ENCODE peak calls at places on chromosomes 3 and 15, in nine cellular contexts. F is tibial artery, Q is GM12864, X is AG10803, W is ovary, O is HFFc6, T is AG09309, K is fibroblast of mammary gland, V is endodermal cell. Z is an unnamed sample.

GRCh38 chr3:142029791-142030190 is 119.6 kb downstream of the TFDP2 start:
- DNase-seq in F (no peak), O (no peak), W (no peak), V (no peak), T (no peak), X (no peak), K (no peak), Q (no peak), Z (no peak)

GRCh38 chr3:37255990-37256308 is 81.6 kb upstream of the LRRFIP2 start:
- DNase-seq in W (no peak), X (peak; percentile 66), T (no peak), Q (no peak), V (no peak), K (peak; percentile 52), O (no peak), F (no peak), Z (no peak)

GRCh38 chr3:101803152-101803782 is 24.3 kb downstream of the NXPE3 start:
- DNase-seq in O (peak; percentile 62), F (no peak), K (peak; percentile 82), T (peak; percentile 49), Q (peak; percentile 68), X (peak; percentile 78), W (no peak), V (no peak), Z (no peak)

GRCh38 chr3:185645596-185646381 is 59.7 kb downstream of the SENP2 start:
- DNase-seq in W (no peak), V (peak; percentile 79), K (peak; percentile 25), Q (no peak), F (no peak), O (no peak), T (no peak), X (no peak), Z (no peak)

GRCh38 chr3:185852562-185853135 is 27.8 kb upstream of the IGF2BP2 start:
- DNase-seq in X (peak; percentile 25), Q (no peak), F (no peak), V (no peak), O (no peak), K (peak; percentile 63), W (no peak), T (no peak), Z (no peak)

GRCh38 chr3:62128028-62128427 is 245.3 kb downstream of the FEZF2 start:
- DNase-seq in W (no peak), Q (no peak), F (peak; percentile 64), V (no peak), T (peak; percentile 18), O (no peak), K (peak; percentile 48), X (peak; percentile 65), Z (no peak)

GRCh38 chr15:80141916-80142598 is 10.7 kb upstream of the FAH start:
- DNase-seq in T (no peak), W (no peak), F (no peak), K (no peak), O (no peak), V (no peak), X (no peak), Q (no peak), Z (no peak)

GRCh38 chr3:38029400-38030125 is at the start of gene PLCD1:
- DNase-seq in T (no peak), O (peak; percentile 28), F (peak; percentile 91), K (peak; percentile 48), V (peak; percentile 95), Q (no peak), W (peak; percentile 87), X (peak; percentile 66), Z (peak; percentile 63)

DNA sequence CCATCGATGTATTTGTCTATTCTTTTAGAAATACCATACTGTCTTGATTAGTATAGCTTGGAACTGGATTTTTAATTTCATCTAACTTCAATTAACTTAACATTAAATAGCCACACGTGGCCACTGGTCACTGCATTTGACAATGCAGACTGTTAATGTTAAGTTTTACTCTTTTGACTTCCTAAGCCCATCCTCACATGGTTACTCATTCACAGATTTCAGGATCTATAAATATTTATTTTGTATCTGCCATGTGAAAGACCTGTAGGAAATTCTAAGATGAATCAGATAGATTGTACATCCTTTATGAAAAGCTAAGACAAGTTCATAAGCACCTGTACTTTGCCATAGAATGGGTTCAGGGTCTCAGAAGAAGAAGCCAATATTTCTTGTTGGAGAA is 8.3 kb upstream of the RORA start:
- DNase-seq in T (no peak), W (no peak), F (no peak), K (no peak), Q (no peak), X (no peak), O (no peak), V (no peak), Z (no peak)
- TF ChIP-seq CTCF in T (no peak), W (no peak), F (no peak), K (no peak), Q (no peak), X (no peak), O (no peak), V (no peak), Z (no peak)

GRCh38 chr3:70110066-70110465 is 110.5 kb downstream of the SAMMSON start:
- DNase-seq in W (no peak), V (no peak), Q (no peak), K (no peak), T (no peak), X (no peak), F (no peak), O (no peak), Z (no peak)

GRCh38 chr3:70108546-70108945 is 109.0 kb downstream of the SAMMSON start:
- DNase-seq in T (no peak), X (no peak), O (no peak), Q (no peak), V (no peak), K (no peak), W (no peak), F (no peak), Z (no peak)

GRCh38 chr3:70111381-70111780 is 111.8 kb downstream of the SAMMSON start:
- DNase-seq in K (no peak), F (no peak), W (no peak), V (no peak), O (no peak), X (no peak), Q (no peak), T (no peak), Z (no peak)

GRCh38 chr3:70108072-70108471 is 108.5 kb downstream of the SAMMSON start:
- DNase-seq in F (no peak), O (no peak), T (no peak), Q (no peak), V (peak; percentile 91), X (no peak), K (peak; percentile 12), W (no peak), Z (no peak)
- TF ChIP-seq CTCF in F (no peak), O (peak; percentile 70), T (peak; percentile 48), Q (peak; percentile 79), V (peak; percentile 83), X (peak; percentile 41), K (peak; percentile 63), W (no peak), Z (peak; percentile 57)

GRCh38 chr3:189947068-189947467 is 173.6 kb downstream of the P3H2 start:
- DNase-seq in K (no peak), W (no peak), O (no peak), Q (no peak), V (no peak), F (no peak), X (no peak), T (no peak), Z (no peak)

GRCh38 chr3:189948724-189949045 is 172.0 kb downstream of the P3H2 start:
- DNase-seq in F (no peak), X (no peak), V (no peak), K (no peak), T (no peak), O (no peak), Q (no peak), W (no peak), Z (no peak)

GRCh38 chr3:189945935-189946709 is 174.6 kb downstream of the P3H2 start:
- DNase-seq in W (no peak), O (no peak), X (no peak), Q (no peak), V (no peak), F (no peak), T (no peak), K (no peak), Z (no peak)

GRCh38 chr3:189949580-189949979 is 171.1 kb downstream of the P3H2 start:
- DNase-seq in X (no peak), O (no peak), F (no peak), W (no peak), K (no peak), V (no peak), Q (no peak), T (no peak), Z (no peak)

DNA sequence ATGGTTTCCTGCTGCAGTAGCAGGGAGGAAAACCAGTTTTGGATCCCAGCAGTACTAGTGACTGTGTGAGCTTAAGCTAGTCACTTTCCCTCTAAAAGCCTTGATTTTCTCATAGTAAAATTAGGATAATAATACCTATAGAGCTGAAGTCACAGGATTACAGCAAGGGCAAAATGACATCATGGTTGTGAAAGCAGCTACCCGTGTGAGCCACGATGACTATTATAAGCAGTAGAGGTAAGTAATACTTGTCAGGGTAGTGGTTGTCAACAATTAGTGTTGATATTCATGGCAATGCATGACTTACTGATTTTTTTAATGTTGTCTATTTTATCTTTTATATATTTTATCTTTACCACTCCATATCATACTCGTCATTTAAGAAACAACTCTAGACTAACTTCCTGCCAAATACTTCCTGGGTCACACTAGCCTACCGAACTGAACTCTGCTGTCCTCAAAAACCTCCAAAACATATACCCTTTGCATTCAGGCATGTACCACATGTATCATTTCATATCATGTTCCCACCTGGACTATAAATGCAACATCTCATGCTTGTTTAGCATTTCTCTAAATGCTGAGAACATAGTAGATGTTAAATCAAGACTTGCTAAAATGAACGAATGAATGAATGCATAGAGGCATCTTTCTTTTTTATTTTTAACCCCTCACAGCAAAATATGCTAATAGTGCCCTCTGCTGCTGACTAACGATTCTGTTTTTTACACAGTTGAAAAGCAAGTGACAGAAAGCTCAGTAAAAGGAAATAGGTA is 172.6 kb downstream of the P3H2 start:
- DNase-seq in T (no peak), F (no peak), Q (no peak), V (peak; percentile 63), X (peak; percentile 35), K (peak; percentile 43), O (peak; percentile 32), W (no peak), Z (no peak)
- TF ChIP-seq CTCF in T (peak; percentile 62), F (peak; percentile 55), Q (peak; percentile 52), V (peak; percentile 85), X (peak; percentile 76), K (peak; percentile 68), O (peak; percentile 82), W (no peak), Z (peak; percentile 73)

GRCh38 chr3:107548601-107549000 is 25.8 kb downstream of the BBX start:
- DNase-seq in T (no peak), O (no peak), W (no peak), V (no peak), X (no peak), Q (no peak), F (no peak), K (no peak), Z (no peak)

GRCh38 chr3:107545680-107546120 is 22.9 kb downstream of the BBX start:
- DNase-seq in Q (no peak), V (no peak), O (no peak), T (peak; percentile 31), W (no peak), F (no peak), K (peak; percentile 36), X (peak; percentile 55), Z (no peak)

GRCh38 chr3:107540857-107541256 is 18.1 kb downstream of the BBX start:
- DNase-seq in X (no peak), O (no peak), V (no peak), W (no peak), F (no peak), K (no peak), T (no peak), Q (no peak), Z (no peak)

GRCh38 chr3:107542665-107543064 is 19.9 kb downstream of the BBX start:
- DNase-seq in X (no peak), F (no peak), T (no peak), K (peak; percentile 3), W (no peak), Q (no peak), O (no peak), V (no peak), Z (no peak)

DNA sequence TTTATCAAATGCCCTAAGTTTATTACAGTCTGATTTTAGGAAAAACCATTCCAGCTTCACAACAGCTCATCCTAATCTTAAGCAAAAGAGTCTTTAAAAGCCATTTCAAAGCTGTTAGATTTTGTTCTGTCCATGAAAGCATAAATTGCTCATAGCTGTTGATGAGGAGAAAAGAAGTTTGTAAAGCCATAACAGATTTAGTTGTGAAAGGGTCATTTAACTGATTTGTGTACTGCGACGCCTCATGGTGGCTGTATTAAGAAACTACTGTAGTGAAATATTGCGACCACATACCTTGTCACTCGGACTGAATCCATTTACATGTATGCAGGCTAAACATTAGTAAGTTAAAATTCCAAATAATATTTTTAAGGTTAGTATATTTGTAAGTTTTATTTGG is 20.9 kb downstream of the BBX start:
- DNase-seq in T (no peak), V (no peak), K (peak; percentile 31), F (no peak), W (no peak), X (no peak), O (no peak), Q (no peak), Z (no peak)
- TF ChIP-seq CTCF in T (peak; percentile 4), V (peak; percentile 64), K (no peak), F (peak; percentile 20), W (no peak), X (peak; percentile 8), O (peak; percentile 67), Q (no peak), Z (peak; percentile 32)